ENCODE peak calls at places on chromosomes 6 and 20, in four cellular contexts. E, S, A and U are unnamed samples.

GRCh38 chr20:11917663-11918062 is at the start of gene BTBD3:
- DNase-seq in A (peak; percentile 67), E (peak; percentile 13), S (no peak), U (peak; percentile 52)

GRCh38 chr20:46400253-46400652 is 6.2 kb downstream of the ELMO2 start:
- DNase-seq in A (peak; percentile 49), S (no peak), E (no peak), U (peak; percentile 86)

GRCh38 chr6:166360243-166361079 is 18.1 kb upstream of the SFT2D1 start:
- DNase-seq in A (peak; percentile 71), E (no peak), S (no peak), U (peak; percentile 55)

GRCh38 chr6:144547409-144547808 is 262.3 kb downstream of the UTRN start:
- DNase-seq in A (no peak), E (no peak), S (no peak), U (no peak)

GRCh38 chr20:20627471-20627870 is 85.0 kb downstream of the RALGAPA2 start:
- DNase-seq in A (no peak), S (no peak), E (no peak), U (no peak)

GRCh38 chr6:116672306-116672705 is 3.7 kb upstream of the ZUP1 start:
- DNase-seq in E (no peak), A (no peak), S (no peak), U (no peak)

GRCh38 chr20:37220255-37220654 is 40.9 kb upstream of the MROH8 start:
- DNase-seq in A (no peak), E (no peak), S (no peak), U (no peak)

GRCh38 chr20:37850724-37851123 is 52.2 kb upstream of the VSTM2L start:
- DNase-seq in S (no peak), E (no peak), A (peak; percentile 16), U (peak; percentile 37)

GRCh38 chr6:119119989-119120388 is 41.5 kb upstream of the FAM184A start:
- DNase-seq in A (peak; percentile 33), S (no peak), E (no peak), U (peak; percentile 84)

GRCh38 chr20:20130399-20130798 is 78.1 kb downstream of the CFAP61 start:
- DNase-seq in E (no peak), A (no peak), S (no peak), U (no peak)